ENCODE peak calls at places on chromosomes 4 and X, in seven cellular contexts. J, B, V, W, P, G and S are unnamed samples. For H3K27me3, the result is how much of the 10 kb centered on the place peaks cover.

GRCh38 chr4:91611786-91612185 is 692.0 kb upstream of the GRID2 start:
- DNase-seq in V (no peak), J (no peak), B (no peak), G (no peak), P (no peak), W (no peak), S (no peak)

GRCh38 chr4:184992422-184992821 is 25.9 kb upstream of the HELT start:
- DNase-seq in J (no peak), G (no peak), B (no peak), V (no peak), W (no peak), P (no peak), S (no peak)

GRCh38 chr4:185235480-185236154 is 26.2 kb downstream of the SNX25 start:
- DNase-seq in J (no peak), V (peak), B (no peak), G (no peak), P (no peak), W (no peak), S (no peak)

GRCh38 chr4:25223770-25224375 is 10.0 kb upstream of the PI4K2B start:
- DNase-seq in J (no peak), G (peak), V (no peak), W (no peak), P (peak), B (peak), S (no peak)

GRCh38 chr4:114264877-114265291 is 285.4 kb upstream of the ARSJ start:
- DNase-seq in B (no peak), G (peak), W (no peak), V (no peak), J (no peak), P (no peak), S (no peak)

GRCh38 chr4:183783933-183784622 is 121.0 kb upstream of the STOX2 start:
- DNase-seq in V (peak), W (no peak), J (no peak), G (peak), B (no peak), P (no peak), S (no peak)

GRCh38 chr4:105281016-105281415 is 134.3 kb downstream of the TET2 start:
- DNase-seq in V (no peak), G (no peak), J (no peak), W (no peak), B (no peak), P (no peak), S (no peak)

GRCh38 chr4:153176938-153177337 is 27.3 kb upstream of the TRIM2 start:
- DNase-seq in B (no peak), G (no peak), V (no peak), P (no peak), W (no peak), J (no peak), S (no peak)

GRCh38 chrX:112368371-112368770 is 285.8 kb upstream of the TRPC5 start:
- DNase-seq in B (peak), G (no peak), J (no peak), V (no peak), W (no peak), P (no peak), S (no peak)

GRCh38 chr4:123659262-123659661 is 262.7 kb downstream of the SPRY1 start:
- DNase-seq in J (no peak), P (no peak), G (no peak), V (peak), B (no peak), W (no peak), S (no peak)

GRCh38 chr4:173504181-173504503 is 25.9 kb downstream of the HAND2 start:
- DNase-seq in P (no peak), W (no peak), G (peak), V (no peak), J (no peak), B (no peak), S (no peak)
- H3K27me3 ChIP-seq in P (half or more), W (under half), G (under half), V (half or more), J (under half), B (under half), S (under half)

GRCh38 chr4:3037957-3038451 is 36.3 kb downstream of the HTT-AS start:
- DNase-seq in J (peak), B (no peak), P (no peak), W (peak), G (no peak), V (no peak), S (no peak)

GRCh38 chr4:3035674-3036073 is 38.7 kb downstream of the HTT-AS start:
- DNase-seq in B (no peak), J (no peak), P (no peak), V (no peak), W (no peak), G (no peak), S (no peak)

GRCh38 chr4:3036131-3036952 is 38.0 kb downstream of the HTT-AS start:
- DNase-seq in V (no peak), P (no peak), B (no peak), W (no peak), J (no peak), G (no peak), S (no peak)

GRCh38 chr4:3034231-3034630 is 40.1 kb downstream of the HTT-AS start:
- DNase-seq in W (no peak), J (no peak), P (no peak), G (no peak), V (no peak), B (no peak), S (no peak)

DNA sequence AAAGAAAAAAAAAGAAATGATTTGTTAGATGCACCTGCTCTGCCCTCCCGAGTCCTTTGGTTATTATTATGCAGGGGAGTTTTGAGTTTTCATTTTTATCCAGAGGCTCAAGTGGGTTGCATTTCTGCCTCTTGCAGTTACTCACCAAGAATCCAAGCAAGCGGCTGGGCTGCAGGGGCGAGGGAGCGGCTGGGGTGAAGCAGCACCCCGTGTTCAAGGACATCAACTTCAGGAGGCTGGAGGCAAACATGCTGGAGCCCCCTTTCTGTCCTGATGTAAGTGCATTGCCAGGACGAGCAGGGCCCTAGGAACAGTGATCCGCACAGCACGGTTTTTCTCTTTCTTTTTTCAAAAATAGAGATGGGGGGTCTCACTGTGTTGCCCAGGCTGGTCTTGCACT is 39.1 kb downstream of the HTT-AS start:
- DNase-seq in J (no peak), G (no peak), V (no peak), W (no peak), P (no peak), B (no peak), S (no peak)
- H3K27me3 ChIP-seq in J (under half), G (under half), V (under half), W (under half), P (under half), B (under half), S (under half)

GRCh38 chrX:130125090-130125489 is 14.8 kb upstream of the ELF4 start:
- DNase-seq in V (peak), J (no peak), P (no peak), B (no peak), W (peak), G (no peak), S (no peak)
- H3K27me3 ChIP-seq in V (under half), J (under half), P (under half), B (under half), W (under half), G (under half), S (under half)

DNA sequence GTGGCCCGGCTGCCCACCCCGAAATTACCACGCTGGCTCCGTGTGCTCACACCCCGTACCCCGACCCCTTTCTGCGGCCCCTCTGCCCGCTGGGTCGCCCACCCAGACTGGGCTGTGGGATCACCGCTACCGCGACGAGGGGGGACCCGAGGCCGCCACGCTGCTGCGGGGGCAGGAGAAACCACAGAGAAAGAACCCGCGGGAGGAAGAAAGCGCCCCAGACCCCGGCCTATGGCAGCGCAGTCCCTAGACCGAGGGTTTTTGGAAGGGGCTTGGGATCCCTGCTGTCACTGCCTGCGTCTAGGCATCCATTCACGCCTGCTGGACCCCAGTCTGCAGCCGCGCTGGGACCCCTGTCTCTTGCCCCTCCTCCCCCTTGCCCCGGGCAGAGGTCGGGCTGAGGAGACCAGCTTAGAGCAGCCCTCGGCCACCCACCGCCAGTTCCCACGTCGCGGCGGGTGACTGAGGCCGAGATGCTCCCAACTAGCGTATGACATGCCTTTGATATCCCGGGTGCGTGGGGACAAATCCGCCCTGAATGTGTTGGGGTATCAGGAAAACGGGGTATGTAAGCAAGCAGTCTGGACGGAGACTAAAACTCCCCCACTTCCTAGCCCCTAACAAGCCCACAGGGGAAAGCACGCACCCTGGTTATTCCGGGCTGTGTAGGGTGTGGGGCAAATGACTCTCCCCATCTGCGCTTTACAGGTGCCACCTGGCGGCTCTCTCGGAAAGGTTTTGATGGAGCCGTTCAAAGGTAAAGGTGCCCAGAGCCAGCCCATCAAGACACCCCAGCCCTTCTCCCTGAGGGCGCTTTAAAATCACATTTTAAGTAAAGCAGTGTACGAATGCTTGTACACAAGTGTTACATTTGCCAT is 867 bp upstream of the INPP4B start:
- DNase-seq in P (peak), V (peak), B (peak), G (peak), J (peak), W (peak), S (peak)
- H3K27me3 ChIP-seq in P (under half), V (half or more), B (under half), G (under half), J (under half), W (under half), S (under half)